ENCODE peak calls at places on chromosomes 11 and 22, in six cellular contexts. D is left ventricle myocardium inferior, R is ELF-1, A is heart right ventricle, N is brain microvascular endothelial cell, U is iPS-NIHi11. Y is an unnamed sample.

GRCh38 chr11:70720291-70720690 is 322.0 kb downstream of the CTTN start:
- DNase-seq in A (no peak), R (no peak), U (no peak), D (no peak), N (no peak), Y (no peak)

GRCh38 chr11:134478176-134478575 is 66.1 kb upstream of the B3GAT1 start:
- DNase-seq in U (no peak), N (no peak), D (no peak), A (no peak), R (no peak), Y (no peak)

GRCh38 chr22:24230911-24231656 is 13.8 kb downstream of the GGT5 start:
- DNase-seq in A (no peak), R (peak; percentile 80), D (peak; percentile 37), N (no peak), U (peak; percentile 92), Y (no peak)

GRCh38 chr11:11243790-11244469 is 109.1 kb downstream of the CSNK2A3 start:
- DNase-seq in U (peak; percentile 88), D (peak; percentile 39), A (peak; percentile 70), R (peak; percentile 65), N (peak; percentile 16), Y (peak; percentile 66)

GRCh38 chr11:4063348-4063747 is 31.3 kb upstream of the RRM1 start:
- DNase-seq in N (no peak), U (no peak), R (no peak), A (no peak), D (no peak), Y (no peak)

GRCh38 chr11:69099193-69099592 is 50.5 kb downstream of the TPCN2 start:
- DNase-seq in D (no peak), U (no peak), N (no peak), R (no peak), A (no peak), Y (no peak)

GRCh38 chr11:118530683-118531596 is at the start of gene TMEM25:
- DNase-seq in R (peak; percentile 73), D (peak; percentile 63), A (peak; percentile 50), U (peak; percentile 98), N (peak; percentile 40), Y (peak; percentile 75)

GRCh38 chr11:67633758-67634365 is 4.1 kb upstream of the NUDT8 start:
- DNase-seq in A (no peak), U (no peak), N (no peak), R (no peak), D (no peak), Y (no peak)

GRCh38 chr22:24429411-24430365 is 2.3 kb downstream of the ADORA2A start:
- DNase-seq in R (peak; percentile 78), A (peak; percentile 65), D (peak; percentile 70), N (no peak), U (peak; percentile 60), Y (no peak)

GRCh38 chr11:14042686-14043440 is 80.3 kb downstream of the SPON1 start:
- DNase-seq in R (no peak), U (no peak), A (no peak), N (no peak), D (no peak), Y (no peak)

GRCh38 chr11:94880216-94880615 is 93.1 kb downstream of the CWC15 start:
- DNase-seq in A (no peak), D (no peak), U (no peak), R (no peak), N (no peak), Y (no peak)

GRCh38 chr11:93623938-93624337 is 37.5 kb upstream of the CEP295 start:
- DNase-seq in N (no peak), U (no peak), A (no peak), D (no peak), R (no peak), Y (no peak)

GRCh38 chr22:21032037-21032842 is at the start of gene SLC7A4:
- DNase-seq in U (peak; percentile 54), D (no peak), R (no peak), N (no peak), A (no peak), Y (no peak)

GRCh38 chr11:69819541-69820070 is 390 bp upstream of the FGF3 start:
- DNase-seq in D (no peak), U (no peak), A (no peak), R (peak; percentile 53), N (no peak), Y (no peak)

GRCh38 chr11:77396305-77396704 is 77.6 kb downstream of the PAK1 start:
- DNase-seq in A (no peak), N (no peak), R (no peak), D (no peak), U (no peak), Y (no peak)

GRCh38 chr22:30289126-30289979 is at the start of gene CASTOR1:
- DNase-seq in R (peak; percentile 99), D (peak; percentile 99), A (peak; percentile 99), U (peak; percentile 99), N (peak; percentile 98), Y (peak; percentile 99)

GRCh38 chr11:16759857-16760256 is 21.4 kb downstream of the C11orf58 start:
- DNase-seq in N (no peak), U (no peak), A (no peak), R (no peak), D (no peak), Y (no peak)

GRCh38 chr11:123511037-123511870 is 81.2 kb downstream of the GRAMD1B start:
- DNase-seq in A (peak; percentile 83), N (peak; percentile 88), R (peak; percentile 99), D (peak; percentile 80), U (peak; percentile 95), Y (peak; percentile 77)

GRCh38 chr11:126477526-126478275 is 122.2 kb downstream of the ST3GAL4 start:
- DNase-seq in N (no peak), R (no peak), D (no peak), A (no peak), U (no peak), Y (no peak)

GRCh38 chr22:44938886-44939285 is 70.9 kb downstream of the PHF21B start:
- DNase-seq in R (no peak), U (no peak), N (no peak), A (no peak), D (no peak), Y (no peak)

GRCh38 chr11:35372565-35373283 is 46.6 kb downstream of the SLC1A2 start:
- DNase-seq in N (no peak), U (no peak), R (no peak), A (no peak), D (no peak), Y (no peak)

GRCh38 chr22:47940211-47940610 is 1177.8 kb downstream of the TBC1D22A start:
- DNase-seq in D (no peak), R (no peak), N (no peak), U (no peak), A (no peak), Y (no peak)

GRCh38 chr22:21728270-21728669 is 7.3 kb downstream of the YPEL1 start:
- DNase-seq in A (no peak), D (no peak), R (no peak), U (no peak), N (no peak), Y (no peak)

GRCh38 chr22:37178350-37179125 is 9.5 kb downstream of the C1QTNF6 start:
- DNase-seq in U (no peak), R (no peak), A (no peak), N (no peak), D (no peak), Y (no peak)

GRCh38 chr11:134784525-134784924 is 372.5 kb upstream of the B3GAT1 start:
- DNase-seq in A (no peak), R (no peak), D (no peak), N (no peak), U (no peak), Y (no peak)

GRCh38 chr11:18108254-18108653 is 2.4 kb upstream of the SAAL1 start:
- DNase-seq in R (no peak), N (no peak), A (no peak), D (no peak), U (no peak), Y (no peak)

GRCh38 chr11:57476223-57476882 is 16.0 kb downstream of the RTN4RL2 start:
- DNase-seq in U (peak; percentile 68), R (peak; percentile 54), D (peak; percentile 57), A (no peak), N (no peak), Y (no peak)

GRCh38 chr11:119153049-119153818 is 4.4 kb downstream of the ABCG4 start:
- DNase-seq in A (no peak), R (peak; percentile 47), N (no peak), D (no peak), U (peak; percentile 54), Y (no peak)

GRCh38 chr11:61107888-61108287 is 5.6 kb downstream of the CD5 start:
- DNase-seq in N (no peak), D (no peak), R (no peak), U (no peak), A (no peak), Y (no peak)

GRCh38 chr11:9330387-9331384 is 16.3 kb upstream of the TMEM41B start:
- DNase-seq in R (no peak), N (no peak), U (no peak), D (no peak), A (no peak), Y (no peak)

GRCh38 chr22:47162865-47163264 is 400.4 kb downstream of the TBC1D22A start:
- DNase-seq in N (no peak), D (no peak), A (no peak), R (no peak), U (no peak), Y (peak; percentile 9)

Y was measured in uterus.